ENCODE peak calls at places on chromosomes 4 and X, in eight cellular contexts. A is stimulated activated naive B cell treated with anti-CD40 and anti-IgM and Interleukin-4, amounts not matched to agents 10 μg/mL and 1 μg/mL and 100 μg/mL, for 72 hours; Q is iPS-NIHi11; O is CD4-positive, CD25-positive, alpha-beta regulatory T cell; N is psoas muscle; I is K562; L is T-helper 2 cell; K is Kasumi-1. P is an unnamed sample.

GRCh38 chr4:12949719-12950118 is 534.4 kb downstream of the RAB28 start:
- DNase-seq in L (no peak), N (no peak), K (no peak), A (no peak), I (no peak), O (no peak), Q (no peak), P (peak)

GRCh38 chr4:183449193-183449888 is 4.9 kb downstream of the CDKN2AIP start:
- DNase-seq in L (no peak), I (no peak), O (no peak), A (no peak), Q (no peak), K (no peak), N (no peak), P (no peak)

GRCh38 chrX:154378059-154378798 is 866 bp upstream of the EMD start:
- DNase-seq in N (peak), A (peak), L (no peak), I (peak), Q (no peak), O (peak), K (peak), P (peak)

GRCh38 chrX:12007881-12008280 is 130.4 kb upstream of the FRMPD4 start:
- DNase-seq in N (no peak), L (no peak), I (no peak), A (no peak), Q (no peak), O (peak), K (no peak), P (no peak)

GRCh38 chrX:40465735-40466551 is 114.8 kb upstream of the ATP6AP2 start:
- DNase-seq in O (no peak), I (peak), K (no peak), A (no peak), Q (no peak), N (no peak), L (no peak), P (no peak)

GRCh38 chrX:130543603-130544002 is 141.8 kb downstream of the RBMX2 start:
- DNase-seq in N (no peak), A (no peak), I (no peak), Q (no peak), K (no peak), O (peak), L (no peak), P (no peak)

GRCh38 chr4:56786955-56787354 is 34.5 kb downstream of the SPINK2 start:
- DNase-seq in O (no peak), I (no peak), K (no peak), L (no peak), A (no peak), Q (peak), N (peak), P (no peak)

GRCh38 chr4:148004228-148004813 is 272.4 kb downstream of the ARHGAP10 start:
- DNase-seq in A (no peak), L (no peak), N (no peak), Q (no peak), O (no peak), I (no peak), K (peak), P (no peak)

GRCh38 chr4:87060957-87061356 is 126.1 kb downstream of the AFF1 start:
- DNase-seq in A (no peak), O (peak), L (peak), Q (no peak), I (no peak), K (no peak), N (no peak), P (no peak)

GRCh38 chr4:182895791-182896292 is 21.3 kb downstream of the DCTD start:
- DNase-seq in O (no peak), L (no peak), Q (no peak), N (no peak), K (no peak), A (no peak), I (no peak), P (peak)

GRCh38 chr4:6419452-6420028 is 52.9 kb downstream of the PPP2R2C start:
- DNase-seq in O (no peak), Q (no peak), A (no peak), K (no peak), N (no peak), L (no peak), I (no peak), P (no peak)

GRCh38 chr4:1209821-1210220 is 37.4 kb upstream of the SPON2 start:
- DNase-seq in Q (no peak), I (no peak), L (no peak), K (no peak), A (no peak), N (peak), O (no peak), P (no peak)

GRCh38 chr4:37568494-37568893 is 117.7 kb downstream of the RELL1 start:
- DNase-seq in O (no peak), I (no peak), L (no peak), K (no peak), A (no peak), Q (peak), N (no peak), P (no peak)

GRCh38 chrX:39759526-39760224 is 338.1 kb downstream of the BCOR start:
- DNase-seq in A (no peak), I (no peak), N (no peak), Q (peak), K (no peak), L (no peak), O (no peak), P (no peak)

GRCh38 chr4:37890501-37891220 is at the start of gene TBC1D1:
- DNase-seq in O (peak), N (peak), K (peak), L (peak), I (no peak), Q (peak), A (peak), P (peak)

GRCh38 chr4:8323947-8324555 is 54.5 kb downstream of the HTRA3 start:
- DNase-seq in Q (no peak), A (no peak), N (no peak), K (no peak), I (no peak), L (no peak), O (no peak), P (no peak)

GRCh38 chr4:44660396-44660795 is 9.0 kb upstream of the YIPF7 start:
- DNase-seq in O (no peak), I (no peak), K (no peak), Q (no peak), A (no peak), N (no peak), L (no peak), P (no peak)

GRCh38 chr4:4461850-4462249 is 74.9 kb downstream of the NSG1 start:
- DNase-seq in A (no peak), O (peak), L (peak), Q (no peak), N (peak), I (no peak), K (no peak), P (peak)

GRCh38 chr4:8248091-8248490 is 21.5 kb upstream of the HTRA3 start:
- DNase-seq in A (no peak), O (no peak), K (no peak), Q (no peak), N (no peak), I (no peak), L (no peak), P (no peak)

GRCh38 chr4:38759077-38759789 is 23.6 kb downstream of the TLR10 start:
- DNase-seq in I (peak), N (peak), K (peak), A (peak), Q (peak), O (peak), L (peak), P (peak)

GRCh38 chr4:82360298-82361177 is 13.3 kb downstream of the HNRNPD start:
- DNase-seq in K (peak), L (no peak), I (peak), N (no peak), A (no peak), Q (no peak), O (peak), P (no peak)

GRCh38 chrX:30275498-30275897 is 28.6 kb downstream of the MAGEB1 start:
- DNase-seq in I (peak), L (no peak), A (no peak), N (no peak), K (no peak), O (no peak), Q (no peak), P (no peak)

GRCh38 chr4:184599492-184600135 is 49.6 kb downstream of the CASP3 start:
- DNase-seq in A (no peak), K (no peak), I (no peak), N (no peak), O (no peak), L (no peak), Q (no peak), P (no peak)

GRCh38 chr4:165152527-165152926 is 39.9 kb upstream of the TMEM192 start:
- DNase-seq in I (no peak), N (no peak), L (no peak), A (no peak), Q (no peak), O (no peak), K (no peak), P (no peak)

GRCh38 chr4:53043096-53043495 is 181.0 kb downstream of the RASL11B start:
- DNase-seq in L (no peak), O (no peak), Q (no peak), N (no peak), A (no peak), K (no peak), I (no peak), P (no peak)

GRCh38 chr4:183469327-183469726 is 24.9 kb downstream of the CDKN2AIP start:
- DNase-seq in A (no peak), I (no peak), L (no peak), N (no peak), Q (no peak), K (no peak), O (no peak), P (no peak)

GRCh38 chr4:112170451-112170993 is 25.3 kb downstream of the FAM241A start:
- DNase-seq in N (no peak), K (no peak), I (peak), O (no peak), L (no peak), A (no peak), Q (no peak), P (no peak)

GRCh38 chrX:63747331-63747730 is 37.7 kb downstream of the ARHGEF9 start:
- DNase-seq in K (no peak), N (no peak), A (no peak), L (no peak), Q (no peak), I (no peak), O (no peak), P (no peak)

P was measured in HuH-7.